ENCODE peak calls at places on chromosome 21, in five cellular contexts. One of them, this sample, is unnamed.

GRCh38 chr21:41967708-41968107 is 13.9 kb upstream of the C2CD2 start:
- DNase-seq in stimulated activated CD8-positive, alpha-beta memory T cell treated with anti-CD3 and anti-CD28 coated beads, Interleukin-2, amount 100 ng/mL, for 1 hour: no peak
- DNase-seq in cardiac muscle cell: no peak
- DNase-seq in A549: no peak
- DNase-seq in activated T-cell treated with anti-CD3 and anti-CD28 coated beads for 24 hours: no peak
- DNase-seq in this sample: no peak

GRCh38 chr21:34890724-34891609 is 158.1 kb downstream of the RUNX1 start:
- DNase-seq in stimulated activated CD8-positive, alpha-beta memory T cell treated with anti-CD3 and anti-CD28 coated beads, Interleukin-2, amount 100 ng/mL, for 1 hour: no peak
- DNase-seq in cardiac muscle cell: peak
- DNase-seq in A549: no peak
- DNase-seq in activated T-cell treated with anti-CD3 and anti-CD28 coated beads for 24 hours: no peak
- DNase-seq in this sample: no peak

GRCh38 chr21:26965567-26966359 is 1.1 kb downstream of the ADAMTS5 start:
- DNase-seq in stimulated activated CD8-positive, alpha-beta memory T cell treated with anti-CD3 and anti-CD28 coated beads, Interleukin-2, amount 100 ng/mL, for 1 hour: no peak
- DNase-seq in cardiac muscle cell: peak
- DNase-seq in A549: no peak
- DNase-seq in activated T-cell treated with anti-CD3 and anti-CD28 coated beads for 24 hours: no peak
- DNase-seq in this sample: no peak

GRCh38 chr21:36689324-36689723 is 9.6 kb upstream of the SIM2 start:
- DNase-seq in stimulated activated CD8-positive, alpha-beta memory T cell treated with anti-CD3 and anti-CD28 coated beads, Interleukin-2, amount 100 ng/mL, for 1 hour: no peak
- DNase-seq in cardiac muscle cell: no peak
- DNase-seq in A549: no peak
- DNase-seq in activated T-cell treated with anti-CD3 and anti-CD28 coated beads for 24 hours: no peak
- DNase-seq in this sample: no peak

GRCh38 chr21:32921632-32922230 is 104.0 kb upstream of the OLIG2 start:
- DNase-seq in stimulated activated CD8-positive, alpha-beta memory T cell treated with anti-CD3 and anti-CD28 coated beads, Interleukin-2, amount 100 ng/mL, for 1 hour: peak
- DNase-seq in cardiac muscle cell: no peak
- DNase-seq in A549: peak
- DNase-seq in activated T-cell treated with anti-CD3 and anti-CD28 coated beads for 24 hours: peak
- DNase-seq in this sample: peak

GRCh38 chr21:42150458-42151085 is 68.4 kb upstream of the ABCG1 start:
- DNase-seq in stimulated activated CD8-positive, alpha-beta memory T cell treated with anti-CD3 and anti-CD28 coated beads, Interleukin-2, amount 100 ng/mL, for 1 hour: no peak
- DNase-seq in cardiac muscle cell: no peak
- DNase-seq in A549: no peak
- DNase-seq in activated T-cell treated with anti-CD3 and anti-CD28 coated beads for 24 hours: no peak
- DNase-seq in this sample: no peak

GRCh38 chr21:21921410-21922232 is 923.4 kb downstream of the NCAM2 start:
- DNase-seq in stimulated activated CD8-positive, alpha-beta memory T cell treated with anti-CD3 and anti-CD28 coated beads, Interleukin-2, amount 100 ng/mL, for 1 hour: no peak
- DNase-seq in cardiac muscle cell: peak
- DNase-seq in A549: peak
- DNase-seq in activated T-cell treated with anti-CD3 and anti-CD28 coated beads for 24 hours: no peak
- DNase-seq in this sample: no peak

GRCh38 chr21:41837756-41838297 is 41.3 kb downstream of the PRDM15 start:
- DNase-seq in stimulated activated CD8-positive, alpha-beta memory T cell treated with anti-CD3 and anti-CD28 coated beads, Interleukin-2, amount 100 ng/mL, for 1 hour: no peak
- DNase-seq in cardiac muscle cell: no peak
- DNase-seq in A549: no peak
- DNase-seq in activated T-cell treated with anti-CD3 and anti-CD28 coated beads for 24 hours: no peak
- DNase-seq in this sample: no peak

This sample was measured in central memory CD8-positive, alpha-beta T cell.